ENCODE peak calls at places on chromosome 21, in six cellular contexts. W, S, K, M, P and R are unnamed samples.

GRCh38 chr21:40466893-40467483 is 380.0 kb downstream of the DSCAM start:
- DNase-seq in W (no peak), S (no peak), K (no peak), M (no peak), P (no peak), R (no peak)

GRCh38 chr21:34565238-34565637 is 49.7 kb downstream of the RCAN1 start:
- DNase-seq in W (no peak), S (peak; percentile 9), K (peak; percentile 43), M (no peak), P (no peak), R (no peak)

GRCh38 chr21:34335316-34335715 is 28.5 kb upstream of the KCNE2 start:
- DNase-seq in W (no peak), S (no peak), K (no peak), M (no peak), P (no peak), R (no peak)

GRCh38 chr21:16455978-16456377 is 726.2 kb downstream of the USP25 start:
- DNase-seq in W (no peak), S (no peak), K (no peak), M (no peak), P (no peak), R (no peak)

GRCh38 chr21:36646011-36646410 is 52.9 kb upstream of the SIM2 start:
- DNase-seq in W (no peak), S (no peak), K (no peak), M (no peak), P (no peak), R (no peak)

GRCh38 chr21:28272272-28272992 is 720.2 kb downstream of the LTN1 start:
- DNase-seq in W (peak; percentile 51), S (no peak), K (no peak), M (no peak), P (no peak), R (no peak)

GRCh38 chr21:28632718-28633408 is 359.8 kb downstream of the LTN1 start:
- DNase-seq in W (peak; percentile 83), S (no peak), K (no peak), M (no peak), P (no peak), R (no peak)

GRCh38 chr21:33490991-33491372 is 534 bp downstream of the DNAJC28 start:
- DNase-seq in W (no peak), S (peak; percentile 26), K (no peak), M (no peak), P (no peak), R (no peak)

GRCh38 chr21:28215214-28215954 is 777.3 kb downstream of the LTN1 start:
- DNase-seq in W (peak; percentile 69), S (no peak), K (peak; percentile 31), M (no peak), P (no peak), R (no peak)

DNA sequence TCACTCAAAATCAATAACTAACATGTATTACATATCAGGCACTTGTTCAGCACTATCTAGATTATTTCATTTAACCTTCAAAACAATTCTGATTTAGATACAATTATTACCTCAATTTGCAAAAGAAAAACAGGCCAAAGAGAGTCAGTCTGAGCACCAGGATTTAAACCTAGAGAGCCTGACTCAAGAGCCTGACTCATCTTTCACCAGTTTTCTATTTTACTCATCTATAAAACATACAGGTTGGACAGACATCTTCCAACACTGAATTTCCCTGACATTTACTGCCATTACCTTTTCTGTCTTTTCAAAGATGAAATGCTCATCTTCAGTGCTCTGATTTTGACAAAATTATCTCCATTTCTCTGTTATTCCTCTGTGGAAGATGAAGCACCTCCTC is 116.5 kb downstream of the MRPL39 start:
- DNase-seq in W (peak; percentile 40), S (no peak), K (no peak), M (no peak), P (no peak), R (no peak)
- H3K4me1 ChIP-seq in W (no peaks in the 10 kb centered on the region), S (no peaks in the 10 kb centered on the region), K (no peaks in the 10 kb centered on the region), M (no peaks in the 10 kb centered on the region), P (no peaks in the 10 kb centered on the region), R (no peaks in the 10 kb centered on the region)

GRCh38 chr21:23858878-23859277 is 1748.4 kb downstream of the MRPL39 start:
- DNase-seq in W (no peak), S (no peak), K (no peak), M (no peak), P (no peak), R (no peak)

DNA sequence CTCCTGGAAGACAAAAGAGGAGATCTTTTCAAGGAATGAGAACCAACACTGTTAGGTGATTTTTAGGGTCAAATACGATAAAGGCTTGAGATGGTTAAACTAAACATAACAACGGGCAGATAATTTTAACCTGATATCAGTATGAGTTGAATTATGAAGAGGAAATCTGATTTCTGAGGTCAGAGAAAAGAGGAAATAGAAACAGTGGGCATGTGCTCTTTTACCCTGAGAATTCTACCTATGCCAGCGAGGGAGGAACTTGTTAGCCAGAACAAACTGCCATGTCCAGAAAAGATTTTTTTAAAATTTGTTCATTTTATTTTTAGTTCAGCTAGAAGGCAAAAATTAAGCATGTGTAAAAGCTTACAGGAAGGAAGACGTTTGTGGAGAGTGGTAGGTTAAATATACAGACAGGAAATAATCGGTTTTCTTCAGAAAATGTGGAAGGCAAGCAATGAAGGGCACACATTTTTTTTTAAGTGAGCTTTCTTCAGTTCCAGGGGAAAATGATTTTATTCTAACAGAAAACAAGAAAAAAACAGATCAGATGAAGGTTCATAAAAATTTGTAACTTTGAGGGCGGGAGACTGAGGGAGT is 1745.3 kb downstream of the MRPL39 start:
- DNase-seq in W (no peak), S (no peak), K (no peak), M (no peak), P (no peak), R (no peak)
- H3K27me3 ChIP-seq in W (no peaks in the 10 kb centered on the region), S (no peaks in the 10 kb centered on the region), K (no peaks in the 10 kb centered on the region), M (no peaks in the 10 kb centered on the region), P (no peaks in the 10 kb centered on the region), R (no peaks in the 10 kb centered on the region)

DNA sequence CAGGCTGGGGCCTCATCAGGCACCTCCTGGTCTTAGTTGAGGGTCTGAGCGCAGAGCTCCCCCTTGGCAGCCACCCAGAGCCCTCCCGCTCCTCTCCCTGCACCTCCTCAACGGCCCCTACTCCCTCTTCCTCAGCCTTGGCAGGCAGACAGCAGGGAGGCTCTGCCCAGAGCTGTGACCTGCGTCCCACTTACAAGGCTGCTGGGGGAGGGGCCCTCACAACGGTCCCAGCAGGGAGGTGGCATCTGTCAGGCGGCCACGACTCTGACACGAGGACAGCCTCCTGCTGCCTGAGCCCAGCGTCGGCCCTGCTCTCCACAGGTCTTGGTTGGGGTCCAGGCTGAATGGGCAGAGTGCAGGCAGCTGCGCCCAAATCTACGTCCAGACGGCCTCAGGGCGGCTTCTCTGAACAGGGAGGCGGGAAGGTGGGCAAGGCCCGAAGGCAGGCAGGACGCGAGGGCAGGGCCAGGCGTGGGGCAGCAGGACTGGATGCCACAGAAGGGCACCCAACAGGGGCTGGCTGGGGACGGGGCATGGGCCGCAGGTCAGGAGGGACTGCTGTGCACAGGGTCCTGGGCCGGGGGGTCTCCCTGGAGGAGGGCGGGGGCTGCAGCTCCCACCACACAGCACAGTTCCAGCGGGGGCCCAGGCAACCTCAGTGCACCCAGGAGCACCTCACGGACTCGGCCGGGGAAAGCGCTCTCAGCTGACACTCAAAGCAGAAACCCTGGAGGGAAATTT is 7.5 kb downstream of the SLC19A1 start:
- DNase-seq in W (no peak), S (peak; percentile 68), K (peak; percentile 70), M (peak; percentile 84), P (peak; percentile 75), R (peak; percentile 73)
- H3K4me1 ChIP-seq in W (peaks cover 4% of the 10 kb centered on the region), S (peaks cover 22% of the 10 kb centered on the region), K (no peaks in the 10 kb centered on the region), M (peaks cover 52% of the 10 kb centered on the region), P (peaks cover 11% of the 10 kb centered on the region), R (no peaks in the 10 kb centered on the region)

DNA sequence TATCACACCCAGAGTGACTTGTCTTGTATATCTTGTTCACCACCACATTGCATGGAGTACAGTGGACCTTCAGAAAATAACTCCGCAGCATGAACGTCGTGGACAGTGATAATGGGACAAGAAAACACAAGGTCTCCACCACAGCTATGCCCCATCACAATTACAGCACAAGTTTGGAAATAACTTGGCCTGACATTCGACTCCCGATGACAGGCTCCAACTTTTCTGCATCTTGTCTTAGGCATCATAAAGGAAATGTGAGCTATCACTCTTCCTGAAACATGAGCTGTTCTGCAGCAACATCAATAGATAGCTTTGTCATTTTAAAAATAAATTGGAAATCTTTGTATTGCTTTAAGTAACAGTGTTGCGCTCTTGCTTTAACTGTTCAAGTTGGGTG is 2.9 kb downstream of the RRP1B start:
- DNase-seq in W (peak; percentile 12), S (no peak), K (no peak), M (no peak), P (no peak), R (no peak)
- H3K27me3 ChIP-seq in W (no peaks in the 10 kb centered on the region), S (no peaks in the 10 kb centered on the region), K (no peaks in the 10 kb centered on the region), M (no peaks in the 10 kb centered on the region), P (no peaks in the 10 kb centered on the region), R (no peaks in the 10 kb centered on the region)

GRCh38 chr21:45326834-45327457 is 39.3 kb upstream of the POFUT2 start:
- DNase-seq in W (no peak), S (no peak), K (no peak), M (peak; percentile 61), P (peak; percentile 25), R (peak; percentile 43)
- H3K4me1 ChIP-seq in W (peaks cover 48% of the 10 kb centered on the region), S (no peaks in the 10 kb centered on the region), K (no peaks in the 10 kb centered on the region), M (peaks cover 46% of the 10 kb centered on the region), P (peaks cover 25% of the 10 kb centered on the region), R (no peaks in the 10 kb centered on the region)

GRCh38 chr21:41764558-41765392 is 2.1 kb downstream of the RIPK4 start:
- DNase-seq in W (no peak), S (no peak), K (no peak), M (peak; percentile 41), P (no peak), R (peak; percentile 20)
- H3K27me3 ChIP-seq in W (peaks cover 94% of the 10 kb centered on the region), S (peaks cover 24% of the 10 kb centered on the region), K (peaks cover 96% of the 10 kb centered on the region), M (peaks cover 92% of the 10 kb centered on the region), P (peaks cover 70% of the 10 kb centered on the region), R (no peaks in the 10 kb centered on the region)

GRCh38 chr21:44709426-44710293 is 1.7 kb downstream of the TSPEAR start:
- DNase-seq in W (peak; percentile 0), S (peak; percentile 12), K (no peak), M (peak; percentile 69), P (peak; percentile 70), R (no peak)

GRCh38 chr21:44712203-44713028 is 1.0 kb upstream of the TSPEAR start:
- DNase-seq in W (no peak), S (no peak), K (no peak), M (no peak), P (peak; percentile 3), R (peak; percentile 13)

GRCh38 chr21:44710294-44710665 is 1.1 kb downstream of the TSPEAR start:
- DNase-seq in W (no peak), S (no peak), K (no peak), M (no peak), P (peak; percentile 52), R (peak; percentile 63)

GRCh38 chr21:44711327-44712202 is at the start of gene TSPEAR:
- DNase-seq in W (no peak), S (no peak), K (no peak), M (peak; percentile 69), P (peak; percentile 64), R (peak; percentile 51)

DNA sequence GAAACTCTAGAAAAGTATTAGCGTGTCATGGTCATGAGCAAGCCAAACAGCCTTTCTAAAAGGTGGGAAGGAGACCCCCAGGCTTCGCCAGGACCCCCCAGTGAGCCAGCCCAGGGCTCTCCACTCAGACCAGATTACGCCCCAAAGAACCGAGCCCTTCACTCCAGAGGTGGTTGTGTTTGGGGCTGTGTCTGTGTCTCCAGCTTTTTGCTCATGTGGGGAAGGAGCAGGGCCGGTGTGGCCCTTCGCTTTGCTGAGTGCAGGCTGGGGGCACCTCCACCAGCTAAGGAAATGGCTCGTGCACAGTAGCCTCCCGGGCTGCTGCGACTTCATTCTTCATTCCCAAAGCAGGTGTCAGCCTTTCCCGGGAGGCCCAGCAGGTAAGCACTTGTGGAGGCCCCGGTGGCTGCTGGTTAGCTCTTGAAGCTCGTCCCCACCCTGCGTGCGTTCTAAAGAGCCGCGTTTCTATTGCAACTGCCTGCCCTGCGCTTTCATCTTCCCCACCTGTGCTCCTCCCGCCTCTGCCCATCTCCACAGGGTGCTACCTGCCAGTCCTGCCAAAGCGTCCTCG is 531 bp downstream of the TSPEAR start:
- DNase-seq in W (no peak), S (no peak), K (no peak), M (no peak), P (peak; percentile 65), R (no peak)
- H3K4me1 ChIP-seq in W (peaks cover 1% of the 10 kb centered on the region), S (no peaks in the 10 kb centered on the region), K (no peaks in the 10 kb centered on the region), M (peaks cover 28% of the 10 kb centered on the region), P (peaks cover 8% of the 10 kb centered on the region), R (no peaks in the 10 kb centered on the region)